ENCODE peak calls at places on chromosomes 5 and 9, in five cellular contexts. One of them, this sample, is unnamed. For H3K4me1, the result is how much of the 10 kb centered on the place peaks cover.

GRCh38 chr9:35294066-35294465 is 132.3 kb downstream of the UNC13B start:
- DNase-seq in tibial nerve: no peak
- DNase-seq in A549: no peak
- DNase-seq in GM12878: no peak
- DNase-seq in ovary: no peak
- DNase-seq in this sample: no peak

GRCh38 chr5:93117753-93118531 is 463.1 kb downstream of the NR2F1-AS1 start:
- DNase-seq in tibial nerve: no peak
- DNase-seq in A549: no peak
- DNase-seq in GM12878: no peak
- DNase-seq in ovary: no peak
- DNase-seq in this sample: no peak

GRCh38 chr5:136162001-136162400 is 29.4 kb downstream of the SMAD5 start:
- DNase-seq in tibial nerve: no peak
- DNase-seq in A549: no peak
- DNase-seq in GM12878: no peak
- DNase-seq in ovary: no peak
- DNase-seq in this sample: no peak

GRCh38 chr5:28707706-28708105 is 1669.3 kb upstream of the CDH9 start:
- DNase-seq in tibial nerve: no peak
- DNase-seq in A549: no peak
- DNase-seq in GM12878: no peak
- DNase-seq in ovary: no peak
- DNase-seq in this sample: no peak

GRCh38 chr9:717722-718121 is 123.8 kb upstream of the DMRT1 start:
- DNase-seq in tibial nerve: no peak
- DNase-seq in A549: no peak
- DNase-seq in GM12878: no peak
- DNase-seq in ovary: no peak
- DNase-seq in this sample: no peak

GRCh38 chr5:146671561-146671960 is 155.6 kb upstream of the GPR151 start:
- DNase-seq in tibial nerve: no peak
- DNase-seq in A549: no peak
- DNase-seq in GM12878: no peak
- DNase-seq in ovary: no peak
- DNase-seq in this sample: no peak

GRCh38 chr5:16995372-16995771 is 59.3 kb upstream of the MYO10 start:
- DNase-seq in tibial nerve: no peak
- DNase-seq in A549: no peak
- DNase-seq in GM12878: no peak
- DNase-seq in ovary: no peak
- DNase-seq in this sample: no peak

GRCh38 chr5:90650767-90651166 is 92.2 kb downstream of the ADGRV1 start:
- DNase-seq in tibial nerve: no peak
- DNase-seq in A549: no peak
- DNase-seq in GM12878: no peak
- DNase-seq in ovary: no peak
- DNase-seq in this sample: no peak

GRCh38 chr9:131449276-131449675 is 53.4 kb upstream of the POMT1 start:
- DNase-seq in tibial nerve: no peak
- DNase-seq in A549: no peak
- DNase-seq in GM12878: no peak
- DNase-seq in ovary: no peak
- DNase-seq in this sample: no peak

GRCh38 chr5:103487253-103487652 is 75.3 kb downstream of the NUDT12 start:
- DNase-seq in tibial nerve: no peak
- DNase-seq in A549: no peak
- DNase-seq in GM12878: no peak
- DNase-seq in ovary: no peak
- DNase-seq in this sample: no peak

GRCh38 chr5:63145167-63145566 is 566.5 kb downstream of the LRRC70 start:
- DNase-seq in tibial nerve: no peak
- DNase-seq in A549: no peak
- DNase-seq in GM12878: no peak
- DNase-seq in ovary: no peak
- DNase-seq in this sample: no peak

GRCh38 chr5:134079748-134080581 is 34.5 kb upstream of the TCF7 start:
- DNase-seq in tibial nerve: no peak
- DNase-seq in A549: no peak
- DNase-seq in GM12878: no peak
- DNase-seq in ovary: no peak
- DNase-seq in this sample: no peak

GRCh38 chr5:3394877-3395599 is 200.6 kb upstream of the IRX1 start:
- DNase-seq in tibial nerve: no peak
- DNase-seq in A549: no peak
- DNase-seq in GM12878: no peak
- DNase-seq in ovary: no peak
- DNase-seq in this sample: no peak

GRCh38 chr9:128927731-128928411 is 7.1 kb downstream of the PHYHD1 start:
- DNase-seq in tibial nerve: no peak
- DNase-seq in A549: peak
- DNase-seq in GM12878: peak
- DNase-seq in ovary: peak
- DNase-seq in this sample: no peak

GRCh38 chr9:36053971-36054370 is 17.3 kb downstream of the RECK start:
- DNase-seq in tibial nerve: no peak
- DNase-seq in A549: peak
- DNase-seq in GM12878: no peak
- DNase-seq in ovary: no peak
- DNase-seq in this sample: no peak

GRCh38 chr5:40606077-40606765 is 73.5 kb upstream of the PTGER4 start:
- DNase-seq in tibial nerve: no peak
- DNase-seq in A549: no peak
- DNase-seq in GM12878: no peak
- DNase-seq in ovary: no peak
- DNase-seq in this sample: no peak

GRCh38 chr5:134252671-134253070 is 26.8 kb upstream of the PPP2CA start:
- DNase-seq in tibial nerve: no peak
- DNase-seq in A549: peak
- DNase-seq in GM12878: no peak
- DNase-seq in ovary: no peak
- DNase-seq in this sample: no peak

GRCh38 chr9:119963258-119963797 is 594.1 kb upstream of the BRINP1 start:
- DNase-seq in tibial nerve: no peak
- DNase-seq in A549: peak
- DNase-seq in GM12878: no peak
- DNase-seq in ovary: no peak
- DNase-seq in this sample: no peak

GRCh38 chr9:128392302-128393152 is 21.4 kb downstream of the URM1 start:
- DNase-seq in tibial nerve: no peak
- DNase-seq in A549: no peak
- DNase-seq in GM12878: no peak
- DNase-seq in ovary: no peak
- DNase-seq in this sample: no peak

GRCh38 chr5:107817436-107817835 is 146.7 kb upstream of the EFNA5 start:
- DNase-seq in tibial nerve: no peak
- DNase-seq in A549: no peak
- DNase-seq in GM12878: no peak
- DNase-seq in ovary: no peak
- DNase-seq in this sample: no peak

GRCh38 chr9:133167769-133168168 is 4.1 kb upstream of the GBGT1 start:
- DNase-seq in tibial nerve: no peak
- DNase-seq in A549: no peak
- DNase-seq in GM12878: no peak
- DNase-seq in ovary: no peak
- DNase-seq in this sample: no peak
- H3K4me1 ChIP-seq in tibial nerve: under half
- H3K4me1 ChIP-seq in A549: under half
- H3K4me1 ChIP-seq in GM12878: under half
- H3K4me1 ChIP-seq in ovary: under half
- H3K4me1 ChIP-seq in this sample: under half

DNA sequence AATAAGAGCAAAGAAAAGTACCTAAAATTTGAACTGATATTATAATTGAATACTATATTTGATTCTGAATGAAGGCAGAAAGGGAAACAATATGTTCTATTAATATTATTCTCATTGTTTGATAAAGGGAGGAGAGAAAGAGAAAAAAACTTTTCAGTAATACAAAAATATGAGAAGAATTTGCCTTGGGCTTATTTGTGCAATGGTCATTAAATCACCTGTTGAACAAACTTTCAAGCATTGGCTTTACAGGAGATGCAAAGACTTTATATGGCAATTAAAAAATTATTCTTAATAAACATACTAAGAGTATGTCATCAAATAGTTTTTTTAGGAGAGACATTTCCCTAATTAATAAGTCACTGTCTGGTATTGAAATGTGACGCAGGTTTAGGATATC is 85.0 kb downstream of the CSNK1G3 start:
- DNase-seq in tibial nerve: no peak
- DNase-seq in A549: no peak
- DNase-seq in GM12878: no peak
- DNase-seq in ovary: no peak
- DNase-seq in this sample: no peak
- H3K27ac ChIP-seq in tibial nerve: no peak
- H3K27ac ChIP-seq in A549: no peak
- H3K27ac ChIP-seq in GM12878: no peak
- H3K27ac ChIP-seq in ovary: no peak
- H3K27ac ChIP-seq in this sample: no peak

DNA sequence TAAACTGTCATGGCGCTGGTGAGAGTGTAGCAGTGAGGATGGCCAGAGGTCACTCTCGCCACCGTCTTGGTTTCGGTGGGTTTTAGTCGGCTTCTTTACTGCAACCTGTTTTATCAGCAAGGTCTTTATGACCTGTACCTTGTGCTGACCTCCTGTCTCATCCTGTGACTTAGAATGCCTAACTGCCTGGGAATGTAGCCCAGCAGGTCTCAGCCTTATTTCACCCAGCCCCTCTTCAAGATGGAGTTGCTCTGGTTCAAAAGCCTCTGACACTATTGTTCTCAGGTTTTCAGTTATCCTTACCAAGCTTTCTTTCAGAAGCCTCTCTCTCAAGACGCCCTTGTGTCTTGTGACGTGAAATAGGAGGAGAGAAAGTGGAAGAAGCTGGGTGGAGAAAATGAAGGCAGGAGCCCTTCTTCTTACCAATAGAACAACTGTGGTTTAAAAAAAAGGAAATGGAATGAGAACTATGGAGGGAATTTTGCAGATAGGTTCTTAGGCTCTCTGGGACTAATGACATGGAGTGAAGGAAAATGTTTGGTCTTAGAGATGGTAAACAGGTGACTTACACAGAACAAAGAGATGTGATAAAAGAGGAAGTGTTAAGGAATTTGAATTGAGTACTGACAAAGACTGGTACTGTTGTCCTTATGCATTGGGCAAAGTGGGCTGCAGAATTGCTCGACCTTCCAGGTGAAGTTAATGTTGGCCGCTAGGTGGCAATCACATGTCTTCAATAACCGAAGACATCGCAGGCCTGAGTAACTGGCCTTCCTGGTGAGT is 133.3 kb upstream of the RAI14 start:
- DNase-seq in tibial nerve: peak
- DNase-seq in A549: peak
- DNase-seq in GM12878: no peak
- DNase-seq in ovary: peak
- DNase-seq in this sample: peak
- TF ChIP-seq POLR2A in tibial nerve: no peak
- TF ChIP-seq POLR2A in A549: no peak
- TF ChIP-seq POLR2A in GM12878: no peak
- TF ChIP-seq POLR2A in ovary: no peak
- TF ChIP-seq POLR2A in this sample: no peak

DNA sequence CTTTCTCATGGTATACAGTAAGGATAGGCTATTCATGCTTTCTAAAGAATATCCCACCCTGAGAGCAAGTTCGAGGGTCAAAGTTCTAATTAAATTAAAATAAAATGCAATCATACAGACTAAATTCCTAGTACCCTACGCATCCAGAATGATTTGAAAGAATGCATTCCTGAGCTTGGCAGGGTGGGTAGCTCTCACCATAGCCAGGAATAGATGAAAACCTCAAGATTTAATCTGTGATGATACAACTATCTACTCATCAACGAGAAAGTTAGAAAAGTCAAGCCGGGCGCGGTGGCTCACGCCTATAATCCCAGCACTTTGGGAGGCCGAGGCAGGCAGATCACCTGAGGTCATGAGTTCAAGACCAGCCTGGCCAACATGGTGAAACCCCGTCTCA is 32.3 kb downstream of the SERINC5 start:
- DNase-seq in tibial nerve: no peak
- DNase-seq in A549: no peak
- DNase-seq in GM12878: no peak
- DNase-seq in ovary: no peak
- DNase-seq in this sample: no peak
- H3K4me1 ChIP-seq in tibial nerve: under half
- H3K4me1 ChIP-seq in A549: under half
- H3K4me1 ChIP-seq in GM12878: under half
- H3K4me1 ChIP-seq in ovary: under half
- H3K4me1 ChIP-seq in this sample: under half

GRCh38 chr9:82601272-82601835 is 461.6 kb downstream of the RASEF start:
- DNase-seq in tibial nerve: no peak
- DNase-seq in A549: no peak
- DNase-seq in GM12878: no peak
- DNase-seq in ovary: no peak
- DNase-seq in this sample: no peak
- H3K27ac ChIP-seq in tibial nerve: no peak
- H3K27ac ChIP-seq in A549: no peak
- H3K27ac ChIP-seq in GM12878: no peak
- H3K27ac ChIP-seq in ovary: no peak
- H3K27ac ChIP-seq in this sample: no peak